ENCODE peak calls at places on chromosomes 5 and 9, in nine cellular contexts. One of them, this sample, is unnamed.

GRCh38 chr5:128537306-128537998 is 593 bp downstream of the FBN2 start:
- DNase-seq in H1: no peak
- DNase-seq in heart right ventricle: peak
- DNase-seq in astrocyte of the cerebellum: peak
- DNase-seq in MCF 10A: peak
- DNase-seq in fibroblast of mammary gland: peak
- DNase-seq in colonic mucosa: no peak
- DNase-seq in DND-41: no peak
- DNase-seq in tibial artery: peak
- DNase-seq in this sample: peak

GRCh38 chr5:37834542-37835399 is 5.1 kb downstream of the GDNF start:
- DNase-seq in H1: no peak
- DNase-seq in heart right ventricle: no peak
- DNase-seq in astrocyte of the cerebellum: no peak
- DNase-seq in MCF 10A: no peak
- DNase-seq in fibroblast of mammary gland: no peak
- DNase-seq in colonic mucosa: no peak
- DNase-seq in DND-41: no peak
- DNase-seq in tibial artery: no peak
- DNase-seq in this sample: peak

GRCh38 chr9:10274156-10274555 is 338.6 kb downstream of the PTPRD start:
- DNase-seq in H1: no peak
- DNase-seq in heart right ventricle: no peak
- DNase-seq in astrocyte of the cerebellum: no peak
- DNase-seq in MCF 10A: no peak
- DNase-seq in fibroblast of mammary gland: no peak
- DNase-seq in colonic mucosa: no peak
- DNase-seq in DND-41: no peak
- DNase-seq in tibial artery: no peak
- DNase-seq in this sample: no peak

GRCh38 chr5:124824637-124825158 is 78.3 kb upstream of the ZNF608 start:
- DNase-seq in H1: no peak
- DNase-seq in heart right ventricle: no peak
- DNase-seq in astrocyte of the cerebellum: peak
- DNase-seq in MCF 10A: peak
- DNase-seq in fibroblast of mammary gland: peak
- DNase-seq in colonic mucosa: no peak
- DNase-seq in DND-41: no peak
- DNase-seq in tibial artery: no peak
- DNase-seq in this sample: no peak

GRCh38 chr5:125034331-125034730 is 287.9 kb upstream of the ZNF608 start:
- DNase-seq in H1: no peak
- DNase-seq in heart right ventricle: no peak
- DNase-seq in astrocyte of the cerebellum: no peak
- DNase-seq in MCF 10A: peak
- DNase-seq in fibroblast of mammary gland: no peak
- DNase-seq in colonic mucosa: peak
- DNase-seq in DND-41: no peak
- DNase-seq in tibial artery: no peak
- DNase-seq in this sample: no peak

GRCh38 chr5:174735498-174736350 is 11.3 kb downstream of the MSX2 start:
- DNase-seq in H1: no peak
- DNase-seq in heart right ventricle: no peak
- DNase-seq in astrocyte of the cerebellum: no peak
- DNase-seq in MCF 10A: peak
- DNase-seq in fibroblast of mammary gland: no peak
- DNase-seq in colonic mucosa: no peak
- DNase-seq in DND-41: no peak
- DNase-seq in tibial artery: no peak
- DNase-seq in this sample: no peak

GRCh38 chr5:121377446-121377845 is 474.2 kb upstream of the FTMT start:
- DNase-seq in H1: no peak
- DNase-seq in heart right ventricle: no peak
- DNase-seq in astrocyte of the cerebellum: no peak
- DNase-seq in MCF 10A: no peak
- DNase-seq in fibroblast of mammary gland: no peak
- DNase-seq in colonic mucosa: no peak
- DNase-seq in DND-41: no peak
- DNase-seq in tibial artery: no peak
- DNase-seq in this sample: no peak

GRCh38 chr5:142977363-142978051 is 207.3 kb downstream of the ARHGAP26 start:
- DNase-seq in H1: no peak
- DNase-seq in heart right ventricle: no peak
- DNase-seq in astrocyte of the cerebellum: peak
- DNase-seq in MCF 10A: peak
- DNase-seq in fibroblast of mammary gland: peak
- DNase-seq in colonic mucosa: no peak
- DNase-seq in DND-41: peak
- DNase-seq in tibial artery: no peak
- DNase-seq in this sample: no peak

GRCh38 chr9:20835364-20836286 is 151.6 kb downstream of the FOCAD start:
- DNase-seq in H1: no peak
- DNase-seq in heart right ventricle: no peak
- DNase-seq in astrocyte of the cerebellum: no peak
- DNase-seq in MCF 10A: peak
- DNase-seq in fibroblast of mammary gland: peak
- DNase-seq in colonic mucosa: no peak
- DNase-seq in DND-41: no peak
- DNase-seq in tibial artery: no peak
- DNase-seq in this sample: no peak

GRCh38 chr9:105413486-105414068 is 34.3 kb upstream of the FSD1L start:
- DNase-seq in H1: no peak
- DNase-seq in heart right ventricle: no peak
- DNase-seq in astrocyte of the cerebellum: no peak
- DNase-seq in MCF 10A: peak
- DNase-seq in fibroblast of mammary gland: peak
- DNase-seq in colonic mucosa: peak
- DNase-seq in DND-41: no peak
- DNase-seq in tibial artery: no peak
- DNase-seq in this sample: no peak

GRCh38 chr9:89293014-89293413 is 18.0 kb upstream of the CKS2 start:
- DNase-seq in H1: no peak
- DNase-seq in heart right ventricle: no peak
- DNase-seq in astrocyte of the cerebellum: no peak
- DNase-seq in MCF 10A: no peak
- DNase-seq in fibroblast of mammary gland: no peak
- DNase-seq in colonic mucosa: no peak
- DNase-seq in DND-41: no peak
- DNase-seq in tibial artery: no peak
- DNase-seq in this sample: no peak

GRCh38 chr5:124194282-124194681 is 552.2 kb downstream of the ZNF608 start:
- DNase-seq in H1: no peak
- DNase-seq in heart right ventricle: no peak
- DNase-seq in astrocyte of the cerebellum: no peak
- DNase-seq in MCF 10A: no peak
- DNase-seq in fibroblast of mammary gland: no peak
- DNase-seq in colonic mucosa: no peak
- DNase-seq in DND-41: no peak
- DNase-seq in tibial artery: no peak
- DNase-seq in this sample: no peak

GRCh38 chr5:165626161-165626560 is 2120.7 kb downstream of the MAT2B start:
- DNase-seq in H1: no peak
- DNase-seq in heart right ventricle: no peak
- DNase-seq in astrocyte of the cerebellum: no peak
- DNase-seq in MCF 10A: no peak
- DNase-seq in fibroblast of mammary gland: no peak
- DNase-seq in colonic mucosa: no peak
- DNase-seq in DND-41: no peak
- DNase-seq in tibial artery: no peak
- DNase-seq in this sample: no peak

GRCh38 chr9:22103650-22104575 is 94.8 kb upstream of the CDKN2B start:
- DNase-seq in H1: no peak
- DNase-seq in heart right ventricle: no peak
- DNase-seq in astrocyte of the cerebellum: peak
- DNase-seq in MCF 10A: no peak
- DNase-seq in fibroblast of mammary gland: peak
- DNase-seq in colonic mucosa: peak
- DNase-seq in DND-41: no peak
- DNase-seq in tibial artery: no peak
- DNase-seq in this sample: no peak

GRCh38 chr9:92327283-92327850 is 1.6 kb downstream of the CENPP start:
- DNase-seq in H1: no peak
- DNase-seq in heart right ventricle: no peak
- DNase-seq in astrocyte of the cerebellum: no peak
- DNase-seq in MCF 10A: no peak
- DNase-seq in fibroblast of mammary gland: no peak
- DNase-seq in colonic mucosa: no peak
- DNase-seq in DND-41: no peak
- DNase-seq in tibial artery: no peak
- DNase-seq in this sample: no peak

GRCh38 chr9:92325269-92325990 is at the start of the genes CENPP and NOL8:
- DNase-seq in H1: peak
- DNase-seq in heart right ventricle: peak
- DNase-seq in astrocyte of the cerebellum: peak
- DNase-seq in MCF 10A: peak
- DNase-seq in fibroblast of mammary gland: peak
- DNase-seq in colonic mucosa: peak
- DNase-seq in DND-41: peak
- DNase-seq in tibial artery: peak
- DNase-seq in this sample: peak

GRCh38 chr9:92325991-92326500 is 293 bp downstream of the CENPP start:
- DNase-seq in H1: no peak
- DNase-seq in heart right ventricle: no peak
- DNase-seq in astrocyte of the cerebellum: no peak
- DNase-seq in MCF 10A: no peak
- DNase-seq in fibroblast of mammary gland: peak
- DNase-seq in colonic mucosa: no peak
- DNase-seq in DND-41: no peak
- DNase-seq in tibial artery: no peak
- DNase-seq in this sample: peak

GRCh38 chr9:92324889-92325268 is 271 bp downstream of the NOL8 start:
- DNase-seq in H1: no peak
- DNase-seq in heart right ventricle: no peak
- DNase-seq in astrocyte of the cerebellum: no peak
- DNase-seq in MCF 10A: no peak
- DNase-seq in fibroblast of mammary gland: no peak
- DNase-seq in colonic mucosa: no peak
- DNase-seq in DND-41: no peak
- DNase-seq in tibial artery: no peak
- DNase-seq in this sample: no peak

GRCh38 chr9:92328225-92328624 is 2.5 kb downstream of the CENPP start:
- DNase-seq in H1: no peak
- DNase-seq in heart right ventricle: no peak
- DNase-seq in astrocyte of the cerebellum: peak
- DNase-seq in MCF 10A: peak
- DNase-seq in fibroblast of mammary gland: peak
- DNase-seq in colonic mucosa: no peak
- DNase-seq in DND-41: no peak
- DNase-seq in tibial artery: no peak
- DNase-seq in this sample: peak
- TF ChIP-seq CTCF in H1: peak
- TF ChIP-seq CTCF in heart right ventricle: no peak
- TF ChIP-seq CTCF in astrocyte of the cerebellum: peak
- TF ChIP-seq CTCF in MCF 10A: peak
- TF ChIP-seq CTCF in fibroblast of mammary gland: peak
- TF ChIP-seq CTCF in colonic mucosa: no peak
- TF ChIP-seq CTCF in DND-41: peak
- TF ChIP-seq CTCF in tibial artery: no peak
- TF ChIP-seq CTCF in this sample: no peak

GRCh38 chr5:150653145-150653761 is 7.8 kb upstream of the MYOZ3 start:
- DNase-seq in H1: no peak
- DNase-seq in heart right ventricle: no peak
- DNase-seq in astrocyte of the cerebellum: no peak
- DNase-seq in MCF 10A: no peak
- DNase-seq in fibroblast of mammary gland: peak
- DNase-seq in colonic mucosa: no peak
- DNase-seq in DND-41: no peak
- DNase-seq in tibial artery: no peak
- DNase-seq in this sample: no peak
- TF ChIP-seq CTCF in H1: no peak
- TF ChIP-seq CTCF in heart right ventricle: no peak
- TF ChIP-seq CTCF in astrocyte of the cerebellum: peak
- TF ChIP-seq CTCF in MCF 10A: peak
- TF ChIP-seq CTCF in fibroblast of mammary gland: peak
- TF ChIP-seq CTCF in colonic mucosa: no peak
- TF ChIP-seq CTCF in DND-41: no peak
- TF ChIP-seq CTCF in tibial artery: no peak
- TF ChIP-seq CTCF in this sample: no peak

GRCh38 chr9:107043886-107044285 is 180.9 kb downstream of the ZNF462 start:
- DNase-seq in H1: no peak
- DNase-seq in heart right ventricle: peak
- DNase-seq in astrocyte of the cerebellum: no peak
- DNase-seq in MCF 10A: no peak
- DNase-seq in fibroblast of mammary gland: no peak
- DNase-seq in colonic mucosa: no peak
- DNase-seq in DND-41: no peak
- DNase-seq in tibial artery: no peak
- DNase-seq in this sample: no peak

GRCh38 chr9:107049825-107050184 is 186.8 kb downstream of the ZNF462 start:
- DNase-seq in H1: no peak
- DNase-seq in heart right ventricle: no peak
- DNase-seq in astrocyte of the cerebellum: no peak
- DNase-seq in MCF 10A: no peak
- DNase-seq in fibroblast of mammary gland: no peak
- DNase-seq in colonic mucosa: no peak
- DNase-seq in DND-41: no peak
- DNase-seq in tibial artery: no peak
- DNase-seq in this sample: no peak

GRCh38 chr9:107046692-107047091 is 183.7 kb downstream of the ZNF462 start:
- DNase-seq in H1: no peak
- DNase-seq in heart right ventricle: no peak
- DNase-seq in astrocyte of the cerebellum: no peak
- DNase-seq in MCF 10A: no peak
- DNase-seq in fibroblast of mammary gland: no peak
- DNase-seq in colonic mucosa: no peak
- DNase-seq in DND-41: no peak
- DNase-seq in tibial artery: no peak
- DNase-seq in this sample: peak

GRCh38 chr9:107049046-107049824 is 186.3 kb downstream of the ZNF462 start:
- DNase-seq in H1: no peak
- DNase-seq in heart right ventricle: no peak
- DNase-seq in astrocyte of the cerebellum: no peak
- DNase-seq in MCF 10A: no peak
- DNase-seq in fibroblast of mammary gland: no peak
- DNase-seq in colonic mucosa: no peak
- DNase-seq in DND-41: no peak
- DNase-seq in tibial artery: no peak
- DNase-seq in this sample: no peak

GRCh38 chr9:107044872-107045271 is 181.9 kb downstream of the ZNF462 start:
- DNase-seq in H1: no peak
- DNase-seq in heart right ventricle: no peak
- DNase-seq in astrocyte of the cerebellum: no peak
- DNase-seq in MCF 10A: no peak
- DNase-seq in fibroblast of mammary gland: no peak
- DNase-seq in colonic mucosa: no peak
- DNase-seq in DND-41: peak
- DNase-seq in tibial artery: no peak
- DNase-seq in this sample: no peak
- TF ChIP-seq CTCF in H1: peak
- TF ChIP-seq CTCF in heart right ventricle: no peak
- TF ChIP-seq CTCF in astrocyte of the cerebellum: no peak
- TF ChIP-seq CTCF in MCF 10A: peak
- TF ChIP-seq CTCF in fibroblast of mammary gland: no peak
- TF ChIP-seq CTCF in colonic mucosa: no peak
- TF ChIP-seq CTCF in DND-41: peak
- TF ChIP-seq CTCF in tibial artery: no peak
- TF ChIP-seq CTCF in this sample: peak

DNA sequence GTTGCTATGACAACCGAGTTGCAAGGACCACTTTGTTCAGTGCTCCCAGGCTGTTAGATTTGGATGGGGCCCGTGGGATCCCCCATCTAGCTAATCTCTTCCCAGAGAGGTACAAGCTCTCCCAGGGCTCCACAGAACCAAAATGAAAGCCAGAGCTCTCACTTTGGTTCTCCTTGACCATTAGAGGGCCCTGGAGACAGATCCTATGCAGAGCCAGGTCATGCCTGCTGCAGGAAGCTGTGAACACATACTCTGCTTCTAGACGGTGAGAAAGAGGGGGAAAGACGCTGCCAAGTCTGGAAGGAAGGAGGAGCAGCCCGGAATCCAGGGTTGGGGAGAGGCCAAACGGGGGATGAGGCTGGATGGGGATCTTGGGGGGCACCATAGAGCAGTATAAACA is 224.5 kb downstream of the GABBR2 start:
- DNase-seq in H1: no peak
- DNase-seq in heart right ventricle: no peak
- DNase-seq in astrocyte of the cerebellum: no peak
- DNase-seq in MCF 10A: no peak
- DNase-seq in fibroblast of mammary gland: peak
- DNase-seq in colonic mucosa: no peak
- DNase-seq in DND-41: no peak
- DNase-seq in tibial artery: no peak
- DNase-seq in this sample: no peak
- TF ChIP-seq CTCF in H1: no peak
- TF ChIP-seq CTCF in heart right ventricle: no peak
- TF ChIP-seq CTCF in astrocyte of the cerebellum: no peak
- TF ChIP-seq CTCF in MCF 10A: no peak
- TF ChIP-seq CTCF in fibroblast of mammary gland: peak
- TF ChIP-seq CTCF in colonic mucosa: no peak
- TF ChIP-seq CTCF in DND-41: no peak
- TF ChIP-seq CTCF in tibial artery: no peak
- TF ChIP-seq CTCF in this sample: no peak